ENCODE peak calls at places on chromosomes 11 and 22, in four cellular contexts. One of them, this sample, is unnamed. For H3K27me3 and H3K4me1, the result is how much of the 10 kb centered on the place peaks cover.

GRCh38 chr11:34063061-34063795 is 11.7 kb downstream of the CAPRIN1 start:
- DNase-seq in heart right ventricle: no peak
- DNase-seq in transverse colon: no peak
- DNase-seq in esophagus muscularis mucosa: no peak
- DNase-seq in this sample: no peak

GRCh38 chr11:44624761-44625221 is 59.3 kb downstream of the CD82 start:
- DNase-seq in transverse colon: peak
- DNase-seq in heart right ventricle: no peak
- DNase-seq in esophagus muscularis mucosa: peak
- DNase-seq in this sample: no peak

GRCh38 chr11:62129610-62130497 is 6.0 kb downstream of the INCENP start:
- DNase-seq in heart right ventricle: no peak
- DNase-seq in transverse colon: no peak
- DNase-seq in esophagus muscularis mucosa: no peak
- DNase-seq in this sample: no peak

GRCh38 chr11:47412152-47412746 is 3.9 kb downstream of the SLC39A13 start:
- DNase-seq in esophagus muscularis mucosa: no peak
- DNase-seq in heart right ventricle: peak
- DNase-seq in transverse colon: peak
- DNase-seq in this sample: no peak

GRCh38 chr22:33542153-33542552 is 378.1 kb downstream of the LARGE1 start:
- DNase-seq in esophagus muscularis mucosa: no peak
- DNase-seq in transverse colon: no peak
- DNase-seq in heart right ventricle: no peak
- DNase-seq in this sample: no peak

GRCh38 chr22:36423461-36424404 is 36.0 kb upstream of the MYH9 start:
- DNase-seq in esophagus muscularis mucosa: no peak
- DNase-seq in heart right ventricle: no peak
- DNase-seq in transverse colon: no peak
- DNase-seq in this sample: no peak

GRCh38 chr11:995752-996420 is 40.6 kb downstream of the MUC6 start:
- DNase-seq in esophagus muscularis mucosa: no peak
- DNase-seq in transverse colon: no peak
- DNase-seq in heart right ventricle: no peak
- DNase-seq in this sample: no peak

GRCh38 chr11:133901999-133902398 is 54.8 kb downstream of the IGSF9B start:
- DNase-seq in transverse colon: no peak
- DNase-seq in esophagus muscularis mucosa: no peak
- DNase-seq in heart right ventricle: no peak
- DNase-seq in this sample: no peak

GRCh38 chr11:64041846-64042245 is 6.1 kb downstream of the FLRT1 start:
- DNase-seq in transverse colon: no peak
- DNase-seq in esophagus muscularis mucosa: no peak
- DNase-seq in heart right ventricle: no peak
- DNase-seq in this sample: no peak

GRCh38 chr11:132430352-132431091 is 1060.1 kb downstream of the NTM start:
- DNase-seq in heart right ventricle: no peak
- DNase-seq in transverse colon: no peak
- DNase-seq in esophagus muscularis mucosa: no peak
- DNase-seq in this sample: no peak

GRCh38 chr11:65063532-65063931 is 5.2 kb upstream of the NAALADL1 start:
- DNase-seq in esophagus muscularis mucosa: no peak
- DNase-seq in heart right ventricle: no peak
- DNase-seq in transverse colon: no peak
- DNase-seq in this sample: no peak

GRCh38 chr11:32602657-32603410 is 19.2 kb downstream of the EIF3M start:
- DNase-seq in transverse colon: no peak
- DNase-seq in esophagus muscularis mucosa: no peak
- DNase-seq in heart right ventricle: no peak
- DNase-seq in this sample: no peak

GRCh38 chr22:44369241-44369652 is 56.5 kb upstream of the SHISAL1 start:
- DNase-seq in heart right ventricle: no peak
- DNase-seq in transverse colon: no peak
- DNase-seq in esophagus muscularis mucosa: no peak
- DNase-seq in this sample: no peak

GRCh38 chr11:68118753-68119448 is 2.3 kb downstream of the CHKA start:
- DNase-seq in transverse colon: peak
- DNase-seq in heart right ventricle: no peak
- DNase-seq in esophagus muscularis mucosa: no peak
- DNase-seq in this sample: no peak

GRCh38 chr11:112364962-112365481 is 104.4 kb upstream of the PLET1 start:
- DNase-seq in transverse colon: peak
- DNase-seq in esophagus muscularis mucosa: no peak
- DNase-seq in heart right ventricle: no peak
- DNase-seq in this sample: no peak

GRCh38 chr22:47446331-47446730 is 683.9 kb downstream of the TBC1D22A start:
- DNase-seq in esophagus muscularis mucosa: peak
- DNase-seq in transverse colon: no peak
- DNase-seq in heart right ventricle: no peak
- DNase-seq in this sample: no peak

GRCh38 chr11:46015941-46016340 is 93.5 kb downstream of the LARGE2 start:
- DNase-seq in esophagus muscularis mucosa: no peak
- DNase-seq in transverse colon: no peak
- DNase-seq in heart right ventricle: no peak
- DNase-seq in this sample: no peak

GRCh38 chr11:9139628-9140357 is 48.4 kb upstream of the SCUBE2 start:
- DNase-seq in transverse colon: no peak
- DNase-seq in heart right ventricle: no peak
- DNase-seq in esophagus muscularis mucosa: no peak
- DNase-seq in this sample: no peak

GRCh38 chr11:59173080-59173963 is 1.4 kb downstream of the DTX4 start:
- DNase-seq in transverse colon: peak
- DNase-seq in esophagus muscularis mucosa: peak
- DNase-seq in heart right ventricle: peak
- DNase-seq in this sample: peak

GRCh38 chr11:70547821-70548670 is 149.7 kb downstream of the CTTN start:
- DNase-seq in transverse colon: no peak
- DNase-seq in heart right ventricle: no peak
- DNase-seq in esophagus muscularis mucosa: no peak
- DNase-seq in this sample: peak

GRCh38 chr22:19767427-19768380 is 7.1 kb downstream of the TBX1 start:
- DNase-seq in heart right ventricle: peak
- DNase-seq in transverse colon: no peak
- DNase-seq in esophagus muscularis mucosa: no peak
- DNase-seq in this sample: no peak

DNA sequence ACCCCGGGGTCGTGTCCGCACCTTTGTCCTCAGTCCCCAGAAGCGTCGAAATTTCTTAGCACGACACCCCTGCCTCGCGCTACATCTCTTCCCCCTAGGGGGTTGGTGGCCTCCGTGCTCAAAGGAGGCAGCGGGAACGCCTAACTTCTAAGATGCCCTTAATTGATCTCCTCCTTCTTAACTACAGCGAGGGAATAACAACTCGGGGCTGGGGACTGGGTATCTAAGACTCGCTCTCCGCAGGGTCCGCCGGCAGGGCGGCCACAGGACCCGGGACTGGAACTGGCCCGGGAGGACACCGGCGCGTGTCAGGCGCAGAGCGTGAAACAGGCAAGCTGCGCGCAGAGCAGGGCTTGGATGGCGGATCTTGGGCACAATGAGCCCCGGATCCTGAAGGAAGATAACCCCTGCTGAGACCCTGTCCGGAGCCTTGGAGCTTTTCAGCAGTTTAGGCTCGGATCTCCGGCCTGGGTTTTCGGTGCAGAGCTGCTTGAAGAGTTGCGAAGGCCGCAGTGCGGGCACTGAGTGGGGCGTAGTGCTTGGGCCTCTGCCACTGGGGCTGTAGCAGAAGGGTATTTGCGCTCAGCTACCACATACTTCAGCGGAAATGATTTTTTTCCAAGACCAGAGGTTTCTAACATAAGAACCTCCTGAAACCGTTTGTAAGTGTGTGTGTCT is 2.0 kb upstream of the CALCA start:
- DNase-seq in heart right ventricle: no peak
- DNase-seq in esophagus muscularis mucosa: no peak
- DNase-seq in transverse colon: no peak
- DNase-seq in this sample: no peak
- H3K27me3 ChIP-seq in heart right ventricle: half or more
- H3K27me3 ChIP-seq in esophagus muscularis mucosa: under half
- H3K27me3 ChIP-seq in transverse colon: half or more
- H3K27me3 ChIP-seq in this sample: under half

DNA sequence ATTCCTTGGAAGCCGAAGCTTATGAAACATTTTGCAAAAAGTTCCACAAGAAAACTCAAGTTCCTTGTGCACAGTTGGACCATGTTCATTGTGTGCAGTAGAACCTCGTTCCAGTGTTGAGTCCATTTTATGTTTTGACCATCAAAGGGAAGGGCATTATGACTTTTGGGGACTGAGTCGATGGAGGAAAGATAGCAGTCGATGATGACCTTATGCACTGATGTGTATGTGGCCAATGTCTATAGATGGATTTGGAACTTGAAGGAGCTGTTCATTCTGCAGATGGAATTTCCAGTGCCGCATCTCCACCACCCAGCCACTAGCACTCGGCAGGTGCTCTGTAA is 71.5 kb upstream of the IGLL5 start:
- DNase-seq in heart right ventricle: no peak
- DNase-seq in transverse colon: no peak
- DNase-seq in esophagus muscularis mucosa: peak
- DNase-seq in this sample: no peak
- H3K4me1 ChIP-seq in heart right ventricle: under half
- H3K4me1 ChIP-seq in transverse colon: under half
- H3K4me1 ChIP-seq in esophagus muscularis mucosa: under half
- H3K4me1 ChIP-seq in this sample: under half

GRCh38 chr11:11663907-11664306 is 42.1 kb upstream of the GALNT18 start:
- DNase-seq in heart right ventricle: no peak
- DNase-seq in transverse colon: no peak
- DNase-seq in esophagus muscularis mucosa: peak
- DNase-seq in this sample: no peak

GRCh38 chr11:11662578-11662977 is 40.8 kb upstream of the GALNT18 start:
- DNase-seq in esophagus muscularis mucosa: no peak
- DNase-seq in transverse colon: no peak
- DNase-seq in heart right ventricle: no peak
- DNase-seq in this sample: no peak

GRCh38 chr11:11659567-11660341 is 37.9 kb upstream of the GALNT18 start:
- DNase-seq in esophagus muscularis mucosa: peak
- DNase-seq in heart right ventricle: no peak
- DNase-seq in transverse colon: no peak
- DNase-seq in this sample: no peak

GRCh38 chr11:11660351-11660750 is 38.5 kb upstream of the GALNT18 start:
- DNase-seq in transverse colon: no peak
- DNase-seq in heart right ventricle: no peak
- DNase-seq in esophagus muscularis mucosa: peak
- DNase-seq in this sample: no peak

GRCh38 chr11:11661356-11662040 is 39.7 kb upstream of the GALNT18 start:
- DNase-seq in transverse colon: no peak
- DNase-seq in esophagus muscularis mucosa: peak
- DNase-seq in heart right ventricle: no peak
- DNase-seq in this sample: no peak
- H3K27me3 ChIP-seq in transverse colon: under half
- H3K27me3 ChIP-seq in esophagus muscularis mucosa: under half
- H3K27me3 ChIP-seq in heart right ventricle: under half
- H3K27me3 ChIP-seq in this sample: under half

DNA sequence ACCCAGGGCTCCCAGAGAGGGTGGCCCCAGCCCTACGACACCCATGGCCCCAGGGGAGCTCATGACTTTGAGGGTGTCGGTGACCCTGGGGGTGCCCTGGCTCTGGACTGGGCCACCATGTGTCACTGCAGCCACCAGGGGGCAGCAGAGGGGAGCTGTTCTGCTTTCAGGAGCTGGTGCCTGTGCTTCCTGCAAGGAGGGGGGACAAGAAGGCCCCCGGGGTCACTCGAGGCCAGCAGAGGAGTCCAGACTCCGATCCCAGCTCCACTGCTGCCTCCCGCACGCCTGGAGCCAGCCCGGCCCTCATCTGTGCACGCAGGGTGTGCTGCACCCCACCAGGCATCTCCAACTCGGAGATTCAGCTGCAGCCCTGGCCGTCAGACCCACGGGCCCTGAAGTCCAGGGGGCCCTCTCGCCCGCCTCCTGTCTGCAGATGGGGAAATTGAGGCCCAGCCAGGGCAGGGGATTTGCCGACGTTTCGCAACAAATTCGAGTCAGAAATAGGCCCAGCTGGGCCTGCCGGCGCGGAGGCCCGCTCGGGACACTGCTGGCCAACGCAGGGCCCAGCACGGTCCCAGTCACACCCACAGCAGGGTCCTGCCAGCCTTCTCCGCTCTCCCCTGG is 29.5 kb upstream of the WNT7B start:
- DNase-seq in esophagus muscularis mucosa: peak
- DNase-seq in transverse colon: peak
- DNase-seq in heart right ventricle: peak
- DNase-seq in this sample: peak
- H3K4me1 ChIP-seq in esophagus muscularis mucosa: half or more
- H3K4me1 ChIP-seq in transverse colon: under half
- H3K4me1 ChIP-seq in heart right ventricle: half or more
- H3K4me1 ChIP-seq in this sample: under half

GRCh38 chr22:50739279-50739691 is 1.3 kb downstream of the ACR start:
- DNase-seq in transverse colon: no peak
- DNase-seq in heart right ventricle: no peak
- DNase-seq in esophagus muscularis mucosa: no peak
- DNase-seq in this sample: no peak
- H3K27me3 ChIP-seq in transverse colon: under half
- H3K27me3 ChIP-seq in heart right ventricle: under half
- H3K27me3 ChIP-seq in esophagus muscularis mucosa: under half
- H3K27me3 ChIP-seq in this sample: under half

DNA sequence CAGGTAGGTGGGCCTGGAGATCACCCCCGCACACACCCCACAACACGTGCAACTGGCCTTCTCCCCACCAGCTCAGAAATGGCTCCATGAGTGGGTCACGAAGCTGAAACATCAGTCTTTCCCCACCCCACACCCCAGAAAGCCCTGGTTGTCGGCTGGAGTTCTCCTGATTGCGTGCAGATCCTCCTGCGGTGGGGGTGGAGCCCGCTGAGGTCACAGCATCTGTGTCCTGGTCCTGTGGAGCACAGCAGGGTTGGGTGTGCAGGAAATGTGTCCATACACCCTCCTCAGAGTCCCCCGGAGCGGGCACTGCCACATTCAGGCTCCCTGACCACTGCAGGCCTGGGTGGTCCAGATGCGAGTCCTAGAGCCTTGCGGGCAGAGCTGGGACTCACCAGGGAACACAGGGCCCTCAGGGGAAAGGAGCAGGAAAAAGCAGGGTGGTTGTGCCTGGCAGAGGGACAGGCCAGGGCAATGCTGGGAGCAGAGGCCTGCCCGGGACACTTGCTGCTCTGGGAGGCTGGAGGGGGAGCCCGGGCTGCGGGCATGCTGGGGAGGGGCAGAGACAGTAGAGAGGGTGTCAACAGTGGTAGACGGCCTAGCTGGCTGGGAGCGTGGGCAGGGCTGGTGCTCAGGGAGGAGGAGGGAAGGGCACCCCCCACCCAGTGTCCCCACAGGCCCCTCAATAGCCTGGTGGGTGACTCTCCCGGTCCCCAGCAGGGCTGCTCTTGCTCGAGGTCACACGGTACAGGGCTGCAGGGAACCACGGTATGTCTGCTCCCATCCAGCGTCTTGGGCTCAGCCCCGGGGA is 42.4 kb upstream of the PPARA start:
- DNase-seq in heart right ventricle: no peak
- DNase-seq in transverse colon: no peak
- DNase-seq in esophagus muscularis mucosa: no peak
- DNase-seq in this sample: no peak
- H3K4me1 ChIP-seq in heart right ventricle: half or more
- H3K4me1 ChIP-seq in transverse colon: half or more
- H3K4me1 ChIP-seq in esophagus muscularis mucosa: half or more
- H3K4me1 ChIP-seq in this sample: under half

GRCh38 chr11:93791493-93791892 is 7.4 kb downstream of the MED17 start:
- DNase-seq in transverse colon: no peak
- DNase-seq in heart right ventricle: no peak
- DNase-seq in esophagus muscularis mucosa: no peak
- DNase-seq in this sample: no peak
- H3K27me3 ChIP-seq in transverse colon: under half
- H3K27me3 ChIP-seq in heart right ventricle: under half
- H3K27me3 ChIP-seq in esophagus muscularis mucosa: under half
- H3K27me3 ChIP-seq in this sample: under half